ENCODE peak calls at places on chromosomes 12 and 14, in four cellular contexts. G, V, B and Y are unnamed samples. For H3K4me1, the result is how much of the 10 kb centered on the place peaks cover.

GRCh38 chr14:52494444-52494843 is 57.9 kb downstream of the TXNDC16 start:
- DNase-seq in G (no peak), V (no peak), B (no peak), Y (no peak)

GRCh38 chr12:14774944-14775651 is 28.2 kb downstream of the WBP11 start:
- DNase-seq in G (no peak), V (peak), B (peak), Y (peak)

GRCh38 chr14:58697266-58697926 is 59.6 kb downstream of the DACT1 start:
- DNase-seq in G (no peak), V (no peak), B (no peak), Y (no peak)

GRCh38 chr14:32534145-32534544 is 205.0 kb downstream of the AKAP6 start:
- DNase-seq in G (no peak), V (no peak), B (no peak), Y (no peak)

GRCh38 chr12:108080363-108080762 is 48.7 kb upstream of the WSCD2 start:
- DNase-seq in G (no peak), V (no peak), B (no peak), Y (no peak)

GRCh38 chr14:55438066-55438683 is 2.2 kb downstream of the TBPL2 start:
- DNase-seq in G (no peak), V (no peak), B (no peak), Y (peak)

GRCh38 chr14:106802413-106803364 is 1276.3 kb downstream of the TMEM121 start:
- DNase-seq in G (peak), V (no peak), B (no peak), Y (no peak)

GRCh38 chr12:55797068-55797467 is 20.5 kb downstream of the SARNP start:
- DNase-seq in G (no peak), V (no peak), B (no peak), Y (no peak)

GRCh38 chr14:37369446-37369845 is 171.7 kb downstream of the MIPOL1 start:
- DNase-seq in G (no peak), V (no peak), B (no peak), Y (no peak)

GRCh38 chr14:70702154-70702553 is 60.4 kb downstream of the TTC9 start:
- DNase-seq in G (no peak), V (no peak), B (no peak), Y (no peak)

GRCh38 chr14:93008381-93008780 is 85.4 kb downstream of the CHGA start:
- DNase-seq in G (no peak), V (no peak), B (no peak), Y (no peak)

GRCh38 chr12:103841690-103842584 is 903 bp upstream of the NT5DC3 start:
- DNase-seq in G (peak), V (no peak), B (peak), Y (no peak)

GRCh38 chr12:68964013-68964412 is 31.0 kb upstream of the CPM start:
- DNase-seq in G (no peak), V (no peak), B (no peak), Y (no peak)

GRCh38 chr12:26126340-26127284 is 1.8 kb upstream of the BHLHE41 start:
- DNase-seq in G (peak), V (peak), B (peak), Y (peak)

GRCh38 chr12:5022465-5023061 is 21.1 kb upstream of the KCNA5 start:
- DNase-seq in G (peak), V (no peak), B (peak), Y (no peak)

GRCh38 chr12:21369141-21369980 is 3.3 kb upstream of the IAPP start:
- DNase-seq in G (peak), V (no peak), B (no peak), Y (no peak)

GRCh38 chr12:106179086-106179485 is 40.3 kb upstream of the NUAK1 start:
- DNase-seq in G (no peak), V (no peak), B (no peak), Y (no peak)

GRCh38 chr12:41605528-41606295 is 417.6 kb downstream of the PDZRN4 start:
- DNase-seq in G (peak), V (no peak), B (no peak), Y (no peak)

DNA sequence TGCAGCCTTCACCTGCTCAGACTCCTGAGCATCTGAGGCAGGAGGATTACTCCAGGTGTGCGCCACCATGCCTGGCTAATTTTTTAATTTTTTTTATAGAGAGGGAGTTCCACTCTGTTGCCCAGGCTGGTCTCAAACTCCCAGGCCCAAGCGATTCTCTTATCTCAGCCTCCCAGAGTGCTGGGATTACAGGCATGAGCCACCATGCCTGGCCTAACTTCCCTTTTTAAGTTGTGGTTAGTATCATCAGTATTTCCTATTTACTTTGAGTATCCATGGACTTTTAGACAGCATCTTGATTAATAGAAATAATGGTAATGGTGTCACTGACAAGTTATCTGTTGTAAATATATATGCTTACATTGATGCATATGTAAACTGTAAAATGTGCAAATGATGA is 116.9 kb downstream of the FGD4 start:
- DNase-seq in G (no peak), V (no peak), B (no peak), Y (no peak)
- H3K4me3 ChIP-seq in G (no peak), V (no peak), B (no peak), Y (no peak)

DNA sequence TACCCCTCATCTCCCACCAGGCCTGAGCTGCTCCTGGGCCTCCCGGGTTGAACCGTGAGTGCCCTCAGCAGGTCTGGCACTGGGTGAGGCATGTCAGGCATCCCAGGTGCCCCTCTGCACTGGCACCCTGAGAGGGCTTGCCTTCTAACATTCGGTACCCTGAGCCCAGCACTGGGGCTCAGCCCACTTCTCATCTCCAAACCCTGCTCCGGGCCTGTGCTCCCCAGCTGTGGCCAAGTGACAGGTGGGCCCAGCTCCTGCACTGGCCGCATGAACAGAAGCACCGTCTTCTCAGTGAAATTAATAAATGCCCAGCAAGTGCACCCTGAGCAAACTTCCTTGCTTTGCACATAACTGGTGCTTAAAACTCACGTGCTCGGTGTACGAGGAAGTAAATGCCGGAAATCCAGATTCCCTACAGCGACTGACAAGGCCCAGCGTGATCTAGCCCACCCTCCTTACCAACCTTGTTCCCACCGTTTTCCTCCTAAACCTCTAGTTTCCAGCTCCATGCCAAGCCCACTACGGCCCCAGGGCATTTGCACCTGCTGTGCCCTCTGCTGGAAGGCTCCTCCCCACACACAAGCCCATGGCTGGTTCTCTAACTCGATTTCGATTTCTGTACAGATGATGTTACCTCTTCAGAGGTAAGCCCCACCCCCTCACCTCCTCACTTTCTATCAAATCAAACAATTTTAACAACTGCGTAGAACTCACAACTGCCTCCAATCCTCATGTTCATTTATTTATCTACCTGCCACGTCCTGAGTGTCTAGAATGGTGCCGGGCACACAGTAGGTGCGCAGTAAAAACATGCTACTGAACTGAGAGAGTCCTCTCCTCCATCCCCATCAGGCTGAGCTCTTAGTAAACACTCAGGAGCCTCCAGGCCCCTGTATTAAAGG is 115.3 kb upstream of the NCOR2 start:
- DNase-seq in G (no peak), V (no peak), B (no peak), Y (no peak)
- H3K4me1 ChIP-seq in G (under half), V (half or more), B (half or more), Y (half or more)

DNA sequence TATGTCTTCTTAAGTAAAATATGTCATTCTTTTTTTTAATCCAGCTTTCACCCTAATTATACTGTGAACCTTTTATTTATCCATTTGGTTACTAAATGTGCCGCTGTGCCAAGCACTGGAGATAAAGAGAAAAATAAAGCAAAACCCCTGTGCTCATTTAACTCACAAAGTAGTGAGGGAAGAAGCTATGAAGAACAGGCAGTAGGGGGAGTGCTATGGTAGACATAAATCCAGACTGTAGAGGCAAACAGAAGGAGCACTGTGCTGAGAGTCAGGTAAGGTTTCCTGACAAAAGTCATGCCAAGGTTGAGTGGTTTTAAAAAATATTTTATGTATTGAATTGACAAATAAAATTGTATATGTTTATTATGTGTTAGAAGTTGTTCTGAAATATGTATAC is 188.5 kb upstream of the SYT10 start:
- DNase-seq in G (peak), V (no peak), B (no peak), Y (no peak)
- TF ChIP-seq CTCF in G (peak), V (no peak), B (no peak), Y (no peak)

GRCh38 chr12:77837876-77838291 is 7.2 kb downstream of the NAV3 start:
- DNase-seq in G (peak), V (no peak), B (no peak), Y (no peak)
- H3K4me3 ChIP-seq in G (no peak), V (no peak), B (no peak), Y (no peak)

GRCh38 chr14:61466905-61467280 is 145.5 kb downstream of the PRKCH start:
- DNase-seq in G (no peak), V (no peak), B (no peak), Y (peak)

GRCh38 chr14:61466249-61466904 is 145.0 kb downstream of the PRKCH start:
- DNase-seq in G (no peak), V (peak), B (peak), Y (peak)

GRCh38 chr14:61467281-61467680 is 145.9 kb downstream of the PRKCH start:
- DNase-seq in G (no peak), V (no peak), B (no peak), Y (peak)

GRCh38 chr14:61469771-61470170 is 148.4 kb downstream of the PRKCH start:
- DNase-seq in G (no peak), V (no peak), B (no peak), Y (no peak)

DNA sequence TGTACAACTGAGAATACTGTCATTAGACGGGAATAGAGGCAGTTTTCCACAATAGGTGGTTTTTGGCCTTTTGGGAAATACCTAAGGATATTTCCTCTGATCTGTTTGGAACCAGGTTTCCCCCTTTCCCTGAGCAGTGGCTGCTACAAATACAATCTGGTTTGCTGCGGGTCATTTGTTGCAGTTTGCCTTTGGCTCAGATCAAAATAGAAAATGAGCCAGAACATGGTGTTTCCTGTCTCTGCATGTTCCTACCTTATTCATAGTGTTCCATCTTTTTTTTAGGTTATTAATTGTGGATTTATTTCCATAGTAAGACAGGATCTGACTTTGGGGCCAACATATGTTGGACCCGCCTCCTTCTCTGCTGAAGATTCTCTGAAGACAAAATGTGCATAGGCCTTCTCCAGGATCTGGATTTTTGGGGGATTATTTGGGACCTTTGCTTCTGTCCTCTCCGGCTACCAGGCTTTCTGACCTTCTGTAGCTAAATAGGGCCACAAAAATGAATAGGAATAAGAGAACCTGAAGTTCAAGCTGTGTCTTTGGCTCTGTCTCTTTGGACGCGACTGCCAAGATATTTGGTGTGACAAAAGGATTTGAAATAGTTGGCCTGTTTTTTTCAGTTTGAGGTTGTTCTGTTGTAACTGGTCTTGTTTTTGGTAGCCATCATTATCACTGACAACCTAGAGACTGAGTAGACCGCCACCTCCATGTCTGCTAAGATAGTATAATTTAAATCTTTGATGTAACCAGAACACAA is 146.9 kb downstream of the PRKCH start:
- DNase-seq in G (no peak), V (no peak), B (no peak), Y (peak)
- H3K4me1 ChIP-seq in G (under half), V (half or more), B (under half), Y (half or more)

DNA sequence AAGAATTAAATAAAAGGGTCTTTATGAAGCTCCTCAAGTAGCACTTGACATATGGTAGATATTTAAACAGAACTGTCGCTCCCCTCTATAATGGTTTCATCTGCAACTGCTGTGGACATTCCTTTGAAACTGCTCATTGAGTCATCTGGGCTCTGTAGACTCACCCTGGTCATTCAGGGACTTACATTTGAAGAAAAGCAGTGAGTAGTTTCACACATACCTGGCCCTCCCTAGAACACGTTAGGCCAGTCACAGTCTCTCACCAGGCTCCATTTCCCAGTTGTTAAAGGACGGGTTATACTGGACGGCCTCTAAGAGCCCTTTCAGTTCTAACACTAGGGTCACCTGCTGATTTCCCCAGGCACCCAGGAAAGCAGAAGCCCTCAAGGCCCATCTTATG is 217.0 kb downstream of the BCL11B start:
- DNase-seq in G (no peak), V (no peak), B (no peak), Y (no peak)
- TF ChIP-seq CTCF in G (no peak), V (no peak), B (no peak), Y (no peak)

DNA sequence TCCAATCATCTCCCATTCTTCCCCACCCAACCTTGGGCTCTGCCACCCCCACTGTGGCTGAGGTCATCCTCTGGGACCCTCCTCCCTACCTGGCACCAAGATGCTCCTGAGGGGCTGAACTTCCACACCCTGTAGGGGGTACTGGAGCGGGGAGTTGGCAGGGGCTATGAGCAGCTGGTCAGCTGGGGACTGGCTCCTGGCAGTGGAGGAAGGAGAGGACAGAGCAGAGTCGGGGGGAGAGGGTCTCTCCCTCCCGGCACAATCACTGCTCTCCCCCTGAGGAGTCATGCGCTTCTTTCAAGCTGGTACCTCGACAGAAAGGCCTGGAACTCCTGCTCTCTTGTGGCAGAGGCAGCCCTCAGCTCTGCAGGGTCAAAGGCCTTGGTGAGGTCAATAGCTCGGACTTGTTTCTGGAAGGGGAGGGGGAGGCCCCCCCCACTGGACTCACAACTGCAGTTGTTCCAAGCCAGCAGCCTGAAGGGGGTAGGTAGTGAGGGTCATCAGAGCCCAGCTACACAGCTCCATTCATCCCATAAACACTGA is 2.0 kb downstream of the B4GALNT1 start:
- DNase-seq in G (no peak), V (peak), B (no peak), Y (peak)
- H3K4me3 ChIP-seq in G (no peak), V (no peak), B (no peak), Y (no peak)

GRCh38 chr14:74574706-74575105 is 37.3 kb downstream of the LTBP2 start:
- DNase-seq in G (no peak), V (no peak), B (no peak), Y (no peak)

GRCh38 chr14:74572829-74573360 is 39.1 kb downstream of the LTBP2 start:
- DNase-seq in G (no peak), V (no peak), B (no peak), Y (no peak)

GRCh38 chr14:74571901-74572828 is 39.9 kb downstream of the LTBP2 start:
- DNase-seq in G (no peak), V (no peak), B (no peak), Y (no peak)

GRCh38 chr14:74574092-74574438 is 38.0 kb downstream of the LTBP2 start:
- DNase-seq in G (no peak), V (no peak), B (no peak), Y (no peak)

GRCh38 chr14:74573421-74574091 is 38.5 kb downstream of the LTBP2 start:
- DNase-seq in G (no peak), V (no peak), B (no peak), Y (no peak)
- H3K4me1 ChIP-seq in G (under half), V (half or more), B (half or more), Y (half or more)

GRCh38 chr14:20836668-20837338 is 34.2 kb upstream of the RNASE1 start:
- DNase-seq in G (no peak), V (no peak), B (no peak), Y (no peak)
- TF ChIP-seq CTCF in G (no peak), V (peak), B (peak), Y (no peak)

GRCh38 chr14:103550451-103551337 is 11.8 kb downstream of the BAG5 start:
- DNase-seq in G (no peak), V (no peak), B (peak), Y (no peak)

GRCh38 chr14:103551338-103551762 is 11.1 kb downstream of the BAG5 start:
- DNase-seq in G (no peak), V (peak), B (peak), Y (no peak)

GRCh38 chr14:103552811-103553210 is 9.6 kb downstream of the BAG5 start:
- DNase-seq in G (no peak), V (no peak), B (no peak), Y (no peak)

GRCh38 chr14:103549361-103550311 is 12.8 kb downstream of the BAG5 start:
- DNase-seq in G (no peak), V (no peak), B (peak), Y (no peak)

DNA sequence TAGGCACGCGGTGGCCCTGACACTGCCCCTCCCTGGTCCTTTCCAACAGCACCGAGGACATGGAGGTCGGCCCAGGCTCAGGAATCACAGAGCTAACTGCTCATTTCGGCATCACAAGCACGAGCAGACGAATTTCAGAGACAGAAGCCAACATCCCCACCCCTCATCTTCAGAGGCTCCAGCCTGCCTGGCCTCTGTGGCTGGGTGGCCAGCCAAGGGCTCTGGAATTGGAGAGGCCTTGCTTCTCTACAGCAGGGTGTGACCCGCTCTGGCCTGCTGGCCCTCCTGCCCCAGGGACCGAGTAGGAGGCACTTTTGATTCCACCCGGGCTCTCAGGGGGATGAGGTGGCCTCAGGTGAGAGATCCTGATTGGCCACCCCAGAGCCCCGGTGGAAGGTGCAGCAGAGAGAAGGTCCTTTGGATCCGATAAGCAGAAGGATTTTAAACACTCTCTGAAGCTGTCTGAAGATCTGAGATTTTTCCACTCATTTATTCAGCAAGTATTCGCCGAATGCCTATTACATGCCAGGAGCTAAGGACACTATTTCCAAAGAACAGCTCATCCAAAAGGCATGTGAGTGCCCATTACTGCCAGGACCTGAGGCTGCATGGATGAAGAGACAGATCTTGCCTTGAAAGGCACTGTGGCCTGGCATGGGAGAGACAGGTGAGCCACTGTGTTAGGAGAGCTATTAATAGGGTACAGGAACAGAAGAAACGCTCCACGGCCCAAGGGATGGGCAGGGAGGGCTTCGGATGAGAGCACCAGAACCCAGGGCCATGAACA is 10.3 kb downstream of the BAG5 start:
- DNase-seq in G (no peak), V (peak), B (peak), Y (no peak)
- H3K4me3 ChIP-seq in G (no peak), V (no peak), B (peak), Y (peak)